ENCODE peak calls at places on chromosomes 11 and 22, in seven cellular contexts. P is HFF-Myc, S is HepG2, N is neuronal stem cell, T is lung, G is K562, X is heart right ventricle. J is an unnamed sample.

GRCh38 chr11:14969922-14970323 is 2.2 kb downstream of the CALCA start:
- DNase-seq in P (no peak), S (peak), N (peak), T (no peak), G (peak), X (peak), J (peak)

GRCh38 chr11:124869856-124870387 is 4.7 kb downstream of the ROBO3 start:
- DNase-seq in P (no peak), S (no peak), N (no peak), T (no peak), G (no peak), X (no peak), J (no peak)

GRCh38 chr11:102780491-102780918 is at the start of gene MMP10:
- DNase-seq in P (peak), S (peak), N (peak), T (no peak), G (no peak), X (no peak), J (no peak)

GRCh38 chr22:45656577-45656976 is 15.1 kb upstream of the ATXN10 start:
- DNase-seq in P (no peak), S (peak), N (no peak), T (no peak), G (no peak), X (no peak), J (no peak)

GRCh38 chr11:65419773-65420481 is 2.7 kb upstream of the NEAT1 start:
- DNase-seq in P (peak), S (peak), N (no peak), T (peak), G (peak), X (peak), J (peak)

GRCh38 chr11:64234840-64235379 is 526 bp downstream of the VEGFB start:
- DNase-seq in P (no peak), S (no peak), N (no peak), T (no peak), G (peak), X (peak), J (peak)

GRCh38 chr22:30078320-30079311 is 1.6 kb upstream of the HORMAD2 start:
- DNase-seq in P (no peak), S (no peak), N (no peak), T (peak), G (no peak), X (no peak), J (peak)

GRCh38 chr11:64759722-64760719 is at the start of gene PYGM:
- DNase-seq in P (no peak), S (no peak), N (peak), T (no peak), G (peak), X (peak), J (peak)

GRCh38 chr22:30305519-30305905 is 16.2 kb upstream of the CASTOR1 start:
- DNase-seq in P (no peak), S (no peak), N (no peak), T (no peak), G (peak), X (peak), J (peak)

GRCh38 chr11:119024430-119025098 is 6.0 kb downstream of the TRAPPC4 start:
- DNase-seq in P (no peak), S (peak), N (no peak), T (no peak), G (peak), X (no peak), J (no peak)

DNA sequence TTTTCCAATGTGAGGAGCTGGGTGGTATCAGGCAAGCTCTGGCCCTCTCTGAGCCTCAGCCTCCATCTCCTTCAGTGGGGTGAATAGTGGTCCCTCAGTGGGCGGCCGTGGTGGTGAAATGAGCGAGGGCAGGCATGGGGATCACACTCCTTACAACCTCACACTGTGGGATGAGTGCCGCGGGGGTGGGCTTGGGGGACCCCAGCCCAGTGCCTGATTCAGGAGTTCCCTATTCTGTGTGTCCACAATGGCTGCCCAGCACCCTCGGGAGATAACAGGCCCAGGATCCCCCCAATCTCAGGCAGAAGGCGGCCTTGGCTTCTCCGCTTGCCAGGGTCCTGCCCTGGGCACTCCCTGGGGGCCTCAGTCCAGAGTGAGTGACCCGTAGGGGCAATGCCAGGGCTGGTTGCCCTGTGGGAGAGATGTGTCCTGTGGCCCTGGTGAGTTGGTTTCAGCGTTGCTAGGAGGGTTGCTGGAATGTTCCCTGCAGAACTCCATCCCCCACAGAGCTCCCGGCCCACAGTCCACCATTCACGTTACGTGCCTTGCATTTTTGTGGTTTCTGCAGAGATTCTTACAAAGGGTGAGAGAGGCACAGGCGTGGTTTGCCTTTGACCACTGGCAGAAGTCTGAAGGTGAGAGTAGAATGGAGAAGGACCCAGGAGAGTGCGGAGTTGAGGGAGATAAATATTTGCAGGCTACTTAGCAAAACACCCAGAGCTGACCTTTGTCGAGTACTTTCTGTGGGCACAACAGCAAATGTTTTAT is 2.9 kb downstream of the ALDH3B1 start:
- DNase-seq in P (peak), S (peak), N (no peak), T (peak), G (no peak), X (no peak), J (no peak)
- H3K4me3 ChIP-seq in P (no peak), S (no peak), N (no peak), T (no peak), G (no peak), X (no peak), J (no peak)

GRCh38 chr11:2277933-2278523 is 7.6 kb upstream of the ASCL2 start:
- DNase-seq in P (no peak), S (no peak), N (no peak), T (no peak), G (no peak), X (no peak), J (no peak)
- H3K4me3 ChIP-seq in P (no peak), S (no peak), N (no peak), T (no peak), G (no peak), X (no peak), J (no peak)

GRCh38 chr22:18109410-18110193 is 1.0 kb upstream of the TUBA8 start:
- DNase-seq in P (no peak), S (no peak), N (no peak), T (no peak), G (no peak), X (no peak), J (no peak)
- H3K4me3 ChIP-seq in P (no peak), S (no peak), N (no peak), T (no peak), G (no peak), X (peak), J (no peak)

GRCh38 chr11:46295996-46296519 is 18.6 kb downstream of the CREB3L1 start:
- DNase-seq in P (no peak), S (no peak), N (no peak), T (no peak), G (peak), X (no peak), J (no peak)
- H3K4me3 ChIP-seq in P (peak), S (peak), N (peak), T (peak), G (peak), X (peak), J (peak)